ENCODE peak calls at places on chromosome 2, in seven cellular contexts. E is brain microvascular endothelial cell, D is fibroblast of lung, T is spleen, S is psoas muscle, X is endothelial cell of umbilical vein, P is OCI-LY7. R is an unnamed sample.

GRCh38 chr2:225630824-225631533 is 231.5 kb downstream of the NYAP2 start:
- DNase-seq in T (no peak), S (no peak), X (no peak), P (no peak), E (no peak), D (no peak), R (no peak)

GRCh38 chr2:186059096-186059495 is 320.5 kb downstream of the FSIP2 start:
- DNase-seq in S (no peak), P (no peak), T (no peak), E (no peak), D (no peak), X (peak; percentile 44), R (no peak)

GRCh38 chr2:240220371-240220770 is 79.9 kb upstream of the OTOS start:
- DNase-seq in E (peak; percentile 65), T (no peak), S (no peak), P (no peak), D (peak; percentile 78), X (no peak), R (peak; percentile 57)

GRCh38 chr2:218305383-218305782 is 13.1 kb upstream of the TMBIM1 start:
- DNase-seq in X (no peak), P (no peak), E (no peak), T (no peak), S (no peak), D (no peak), R (no peak)

GRCh38 chr2:219460424-219460926 is 25.8 kb downstream of the SPEG start:
- DNase-seq in X (no peak), S (peak; percentile 69), E (no peak), D (peak; percentile 93), P (no peak), T (no peak), R (peak; percentile 45)

GRCh38 chr2:164599954-164600589 is 21.2 kb downstream of the GRB14 start:
- DNase-seq in E (peak; percentile 87), D (peak; percentile 72), T (no peak), X (peak; percentile 91), S (no peak), P (peak; percentile 62), R (peak; percentile 70)

GRCh38 chr2:143684731-143685364 is 555.6 kb downstream of the ARHGAP15 start:
- DNase-seq in S (no peak), T (no peak), X (no peak), D (no peak), P (no peak), E (no peak), R (no peak)

GRCh38 chr2:237581751-237582746 is 8.5 kb downstream of the RAB17 start:
- DNase-seq in D (peak; percentile 58), S (peak; percentile 51), E (peak; percentile 65), P (peak; percentile 62), T (no peak), X (peak; percentile 79), R (no peak)

GRCh38 chr2:173095356-173095755 is 19.7 kb downstream of the MAP3K20 start:
- DNase-seq in E (no peak), T (no peak), D (no peak), X (no peak), S (no peak), P (no peak), R (no peak)

GRCh38 chr2:22355816-22356433 is 1029.1 kb upstream of the KLHL29 start:
- DNase-seq in S (peak; percentile 38), D (no peak), P (peak; percentile 38), X (no peak), T (no peak), E (peak; percentile 19), R (no peak)

GRCh38 chr2:62291517-62292137 is 95.7 kb downstream of the B3GNT2 start:
- DNase-seq in S (no peak), P (no peak), X (no peak), E (no peak), D (no peak), T (no peak), R (no peak)

GRCh38 chr2:241967745-241968144 is 98.2 kb downstream of the RTP5 start:
- DNase-seq in T (peak; percentile 80), S (no peak), X (no peak), E (no peak), P (peak; percentile 21), D (no peak), R (no peak)

GRCh38 chr2:61792355-61792754 is 61.5 kb downstream of the FAM161A start:
- DNase-seq in P (no peak), S (no peak), E (no peak), D (no peak), T (no peak), X (no peak), R (no peak)

GRCh38 chr2:237432484-237433092 is 18.6 kb upstream of the COL6A3 start:
- DNase-seq in T (peak; percentile 86), E (peak; percentile 95), D (peak; percentile 98), X (no peak), S (no peak), P (no peak), R (peak; percentile 99)

GRCh38 chr2:221025397-221025796 is 546.7 kb downstream of the EPHA4 start:
- DNase-seq in S (no peak), X (peak; percentile 81), D (no peak), P (peak; percentile 21), E (no peak), T (no peak), R (peak; percentile 15)

GRCh38 chr2:233053928-233054774 is 6.0 kb upstream of the INPP5D start:
- DNase-seq in T (peak; percentile 92), S (peak; percentile 62), X (peak; percentile 34), P (peak; percentile 74), E (peak; percentile 38), D (peak; percentile 25), R (peak; percentile 35)

GRCh38 chr2:21372654-21373053 is 248.9 kb downstream of the TDRD15 start:
- DNase-seq in T (no peak), S (no peak), X (no peak), E (no peak), P (peak; percentile 33), D (no peak), R (peak; percentile 15)

GRCh38 chr2:217203086-217203485 is 343.2 kb upstream of the TNP1 start:
- DNase-seq in T (no peak), D (no peak), E (no peak), P (no peak), X (no peak), S (no peak), R (no peak)

GRCh38 chr2:113198790-113199612 is 25.2 kb downstream of the PSD4 start:
- DNase-seq in S (peak; percentile 77), P (peak; percentile 65), X (peak; percentile 62), D (peak; percentile 66), T (peak; percentile 96), E (peak; percentile 43), R (peak; percentile 89)

GRCh38 chr2:49490710-49491109 is 336.4 kb upstream of the FSHR start:
- DNase-seq in P (peak; percentile 29), X (no peak), D (no peak), E (no peak), T (no peak), S (no peak), R (peak; percentile 35)

DNA sequence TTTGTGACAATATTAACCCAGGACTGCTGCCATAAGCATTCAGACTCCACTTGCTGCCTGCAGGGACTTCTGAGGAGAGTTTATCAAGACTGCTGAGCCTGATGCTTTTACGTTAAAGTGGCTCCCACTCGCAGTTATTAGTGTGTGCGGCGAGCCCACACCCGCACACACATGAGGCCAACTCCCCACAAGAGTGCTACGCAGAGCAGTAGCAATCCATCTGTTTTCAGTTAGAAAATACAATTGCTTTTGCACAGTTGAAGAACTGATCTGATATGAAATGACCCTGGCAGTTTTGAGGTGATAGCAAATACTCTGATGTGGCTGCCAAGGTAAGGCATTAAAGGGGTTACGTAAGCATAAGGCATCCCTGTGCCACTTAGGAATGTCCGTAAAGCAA is 398.7 kb downstream of the NCKAP5 start:
- DNase-seq in X (no peak), E (no peak), P (no peak), S (no peak), D (no peak), T (no peak), R (no peak)
- H3K27ac ChIP-seq in X (no peak overlapping the region), E (no peak overlapping the region), P (no peak overlapping the region), S (no peak overlapping the region), D (no peak overlapping the region), T (no peak overlapping the region), R (no peak overlapping the region)

DNA sequence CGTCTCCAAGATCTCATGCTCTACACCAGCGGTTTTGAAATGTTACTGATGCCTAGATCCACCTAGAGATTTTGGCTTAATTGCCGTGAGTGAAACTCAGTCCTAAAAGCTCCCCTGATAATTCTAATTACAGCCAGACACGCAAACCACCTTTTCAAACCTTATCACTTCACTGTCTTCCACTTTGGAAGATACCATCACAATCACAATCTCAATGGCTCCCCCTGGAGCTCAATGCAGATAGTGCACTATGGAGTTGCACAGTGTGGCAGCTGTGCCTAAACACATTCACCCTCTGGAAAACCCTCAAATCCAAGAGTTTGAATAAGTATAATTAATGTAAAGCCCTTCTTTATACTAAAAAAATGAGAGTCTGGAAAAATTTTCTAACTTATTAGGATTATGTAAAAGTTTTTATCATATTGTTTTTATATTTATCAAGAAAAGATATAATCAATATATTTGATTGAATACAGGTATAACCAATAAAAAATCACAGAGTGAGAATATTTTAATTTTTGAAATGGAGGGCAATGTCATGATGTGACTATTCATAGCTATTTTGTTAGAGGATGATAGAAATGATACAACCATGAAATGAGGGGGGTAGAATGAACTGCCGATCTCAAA is 102.9 kb upstream of the SLC8A1 start:
- DNase-seq in S (peak; percentile 53), D (peak; percentile 28), X (peak; percentile 69), T (no peak), P (peak; percentile 72), E (peak; percentile 62), R (peak; percentile 46)
- TF ChIP-seq CTCF in S (peak; percentile 95), D (peak; percentile 91), X (peak; percentile 80), T (peak; percentile 75), P (peak; percentile 98), E (peak; percentile 94), R (peak; percentile 75)

GRCh38 chr2:38505779-38506178 is 96.9 kb downstream of the HNRNPLL start:
- DNase-seq in D (no peak), S (peak; percentile 85), T (no peak), P (no peak), E (peak; percentile 48), X (no peak), R (peak; percentile 88)
- H3K27ac ChIP-seq in D (no peak overlapping the region), S (peak overlapping the region; percentile 78), T (no peak overlapping the region), P (no peak overlapping the region), E (no peak overlapping the region), X (no peak overlapping the region), R (no peak overlapping the region)

DNA sequence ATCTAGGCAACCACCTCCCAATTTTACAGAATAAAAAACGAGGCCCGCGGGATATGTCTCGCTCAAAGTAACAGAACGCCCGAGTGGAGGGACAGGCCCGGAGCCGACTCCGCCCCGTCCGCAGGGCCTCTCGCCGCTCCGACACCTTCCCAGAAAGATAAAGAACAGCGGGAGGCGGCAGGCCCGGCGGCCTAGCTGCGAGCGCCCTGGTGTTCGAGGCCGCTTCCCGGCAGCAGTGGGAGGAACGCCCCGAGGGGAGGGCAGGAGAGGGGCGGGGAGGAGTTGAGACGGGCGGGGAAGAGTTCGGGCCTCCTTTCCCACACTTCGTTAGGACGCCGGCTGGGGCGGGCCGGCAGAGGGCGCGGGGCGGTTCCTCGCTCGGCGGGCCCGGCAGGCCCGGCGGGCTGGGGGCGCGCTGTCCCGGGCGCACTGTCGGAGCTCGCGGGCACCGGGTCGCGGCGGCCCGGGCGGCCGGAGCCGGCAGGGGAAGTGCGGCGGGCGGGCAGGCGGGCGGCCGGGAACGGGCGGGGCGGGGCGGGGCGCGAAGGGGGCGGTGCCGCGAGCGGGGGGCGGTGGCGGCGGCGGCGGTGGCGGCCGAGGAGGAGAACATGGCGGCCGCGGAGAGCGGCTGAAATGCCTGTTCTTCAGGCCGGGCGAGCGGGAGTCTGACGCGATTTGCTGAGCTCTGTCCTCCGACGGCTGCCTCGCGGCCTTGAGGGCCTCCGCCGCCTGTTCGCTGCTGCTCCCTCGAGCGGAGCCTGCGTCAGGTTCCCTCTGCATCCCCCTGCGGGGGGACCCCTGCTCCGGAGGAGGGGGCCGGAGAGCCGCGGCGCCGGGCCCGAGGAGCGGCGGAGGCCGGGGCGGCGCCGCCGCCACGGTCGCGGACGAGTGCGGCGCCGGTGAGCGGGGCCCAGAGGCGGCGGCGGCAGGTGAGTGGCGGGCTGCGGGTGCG is at the start of gene NCOA1:
- DNase-seq in E (peak; percentile 83), P (peak; percentile 90), D (peak; percentile 88), X (peak; percentile 84), T (peak; percentile 98), S (peak; percentile 92), R (peak; percentile 77)
- TF ChIP-seq CTCF in E (peak; percentile 30), P (peak; percentile 4), D (no peak), X (peak; percentile 29), T (peak; percentile 38), S (peak; percentile 26), R (no peak)

R was measured in mammary epithelial cell.